ENCODE peak calls at places on chromosomes 7 and 10, in ten cellular contexts. M, Z, H, P, V, E, D, Q, B and W are unnamed samples.

GRCh38 chr7:66732439-66732838 is 8.1 kb upstream of the RABGEF1 start:
- DNase-seq in Q (no peak), H (no peak), D (no peak), V (no peak), M (no peak), P (no peak), B (no peak), Z (no peak), E (no peak), W (no peak)

GRCh38 chr7:17632401-17632800 is 307.9 kb downstream of the SNX13 start:
- DNase-seq in Q (no peak), E (no peak), B (no peak), V (peak; percentile 42), Z (no peak), P (no peak), H (no peak), M (no peak), D (no peak), W (no peak)

GRCh38 chr7:94289071-94289470 is 105.6 kb upstream of the COL1A2 start:
- DNase-seq in B (peak; percentile 66), Q (peak; percentile 90), Z (peak; percentile 93), M (peak; percentile 59), D (peak; percentile 64), V (peak; percentile 93), E (peak; percentile 77), H (peak; percentile 57), P (peak; percentile 64), W (peak; percentile 64)

GRCh38 chr10:23432161-23432560 is 6.7 kb upstream of the OTUD1 start:
- DNase-seq in D (no peak), E (no peak), B (no peak), V (peak; percentile 21), H (peak; percentile 50), Q (no peak), P (no peak), Z (no peak), M (no peak), W (no peak)

GRCh38 chr10:33265621-33266020 is 68.8 kb downstream of the NRP1 start:
- DNase-seq in P (no peak), M (no peak), E (no peak), V (no peak), Z (no peak), B (no peak), H (no peak), D (no peak), Q (no peak), W (no peak)

GRCh38 chr7:3897430-3898385 is 596.7 kb downstream of the SDK1 start:
- DNase-seq in Z (peak; percentile 58), M (no peak), V (peak; percentile 76), Q (peak; percentile 56), D (peak; percentile 63), E (peak; percentile 26), H (peak; percentile 14), P (peak; percentile 36), B (no peak), W (peak; percentile 9)

GRCh38 chr10:116385311-116385710 is 42.3 kb upstream of the PNLIPRP3 start:
- DNase-seq in B (no peak), M (no peak), H (no peak), P (no peak), V (no peak), D (no peak), E (no peak), Q (peak; percentile 62), Z (no peak), W (no peak)

GRCh38 chr7:142881586-142882337 is 3.8 kb downstream of the TRPV6 start:
- DNase-seq in D (no peak), V (no peak), B (no peak), Q (peak; percentile 30), P (no peak), E (no peak), H (no peak), M (no peak), Z (no peak), W (no peak)

GRCh38 chr7:101598981-101599681 is 30.0 kb downstream of the MYL10 start:
- DNase-seq in H (peak; percentile 29), Q (no peak), B (no peak), E (no peak), P (no peak), Z (no peak), D (no peak), V (no peak), M (no peak), W (no peak)

GRCh38 chr10:80163741-80164341 is 31.3 kb downstream of the PLAC9 start:
- DNase-seq in E (no peak), M (no peak), H (peak; percentile 79), V (peak; percentile 73), Q (no peak), Z (no peak), B (no peak), D (no peak), P (no peak), W (no peak)

GRCh38 chr10:12852732-12853131 is 148.8 kb downstream of the CCDC3 start:
- DNase-seq in Z (no peak), D (no peak), P (no peak), E (no peak), M (no peak), B (no peak), H (no peak), Q (no peak), V (no peak), W (no peak)
- TF ChIP-seq CTCF in Z (no peak), D (no peak), P (no peak), E (no peak), M (no peak), B (no peak), H (no peak), Q (no peak), V (no peak), W (no peak)

GRCh38 chr10:55989188-55989587 is 371.9 kb downstream of the ZWINT start:
- DNase-seq in Z (no peak), B (no peak), Q (no peak), E (no peak), H (no peak), P (no peak), D (no peak), V (no peak), M (no peak), W (no peak)
- TF ChIP-seq CTCF in Z (no peak), B (no peak), Q (peak; percentile 69), E (no peak), H (peak; percentile 39), P (no peak), D (peak; percentile 21), V (no peak), M (peak; percentile 46), W (peak; percentile 34)

DNA sequence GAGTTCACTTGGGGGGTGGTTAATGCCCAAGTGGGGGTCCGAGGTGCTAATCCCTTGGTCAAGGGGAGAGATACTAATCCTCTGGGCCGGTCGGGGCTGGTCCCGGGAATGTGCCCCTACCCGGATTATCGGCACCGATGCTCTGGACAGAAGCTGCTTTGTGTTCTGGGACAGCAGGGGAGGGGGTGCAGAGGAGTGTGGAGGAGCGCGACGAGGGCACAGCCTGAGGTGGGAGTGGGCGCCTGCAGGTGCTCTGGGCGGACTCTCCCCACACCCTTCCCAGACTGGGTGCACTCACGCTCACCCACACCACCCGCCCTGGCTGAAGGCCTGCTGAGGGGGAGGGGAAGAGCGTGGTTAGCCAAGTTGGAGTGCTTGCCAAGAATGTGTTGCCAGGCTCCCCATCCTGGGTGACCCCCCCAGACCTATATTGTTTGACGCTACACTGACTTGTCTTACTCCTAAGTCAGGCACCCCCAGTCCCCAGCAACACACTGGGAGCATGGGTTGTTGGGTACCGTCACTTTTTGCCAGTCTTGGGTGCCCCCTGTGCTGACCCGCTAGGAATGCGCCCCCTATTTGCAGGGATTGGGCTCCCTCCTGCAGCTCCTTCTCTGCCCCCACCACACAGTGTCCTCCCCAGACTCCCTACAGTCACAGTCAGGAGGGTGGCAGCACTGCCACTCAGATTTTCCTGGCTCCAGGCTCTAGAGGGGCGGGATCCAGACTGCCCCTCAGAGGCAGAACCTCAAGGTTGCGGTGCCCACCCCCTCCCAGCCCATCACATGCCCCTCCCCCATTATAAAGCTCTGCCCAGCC is 1.2 kb downstream of the SLC4A2 start:
- DNase-seq in Z (peak; percentile 63), E (no peak), H (peak; percentile 71), M (no peak), B (peak; percentile 45), D (peak; percentile 49), Q (peak; percentile 60), V (peak; percentile 63), P (peak; percentile 79), W (no peak)
- TF ChIP-seq CTCF in Z (peak; percentile 37), E (no peak), H (no peak), M (no peak), B (no peak), D (no peak), Q (no peak), V (no peak), P (peak; percentile 42), W (no peak)

GRCh38 chr7:36047254-36047653 is 105.8 kb upstream of the EEPD1 start:
- DNase-seq in E (no peak), P (no peak), Q (peak; percentile 53), B (no peak), M (no peak), D (no peak), Z (peak; percentile 28), V (peak; percentile 10), H (no peak), W (no peak)
- TF ChIP-seq CTCF in E (no peak), P (no peak), Q (peak; percentile 65), B (no peak), M (peak; percentile 22), D (peak; percentile 15), Z (peak; percentile 41), V (peak; percentile 22), H (peak; percentile 28), W (no peak)

DNA sequence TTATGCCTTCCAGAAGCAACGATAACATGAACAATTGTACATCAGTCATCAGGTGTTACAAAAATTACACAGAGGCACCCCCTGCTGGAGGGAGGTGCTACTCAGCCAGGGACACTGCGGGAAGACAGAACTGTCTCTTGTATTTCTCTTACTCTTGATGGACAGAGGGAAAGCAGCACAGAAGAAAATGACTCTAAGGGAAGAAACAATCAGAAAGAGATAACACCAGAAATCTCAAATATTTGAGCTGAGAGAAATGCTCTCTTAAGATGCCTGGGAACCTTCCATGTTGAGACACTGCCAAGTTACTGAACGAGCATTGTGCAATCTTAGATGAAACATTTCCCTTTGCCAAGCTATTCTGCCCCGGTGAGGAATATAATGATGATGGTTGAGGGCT is 227.6 kb upstream of the NPSR1 start:
- DNase-seq in M (peak; percentile 2), Z (peak; percentile 54), E (peak; percentile 27), P (peak; percentile 42), V (peak; percentile 75), Q (peak; percentile 58), H (peak; percentile 24), B (no peak), D (peak; percentile 83), W (peak; percentile 26)
- TF ChIP-seq CTCF in M (peak; percentile 58), Z (peak; percentile 66), E (peak; percentile 17), P (peak; percentile 50), V (peak; percentile 69), Q (peak; percentile 65), H (peak; percentile 71), B (no peak), D (peak; percentile 78), W (peak; percentile 29)

DNA sequence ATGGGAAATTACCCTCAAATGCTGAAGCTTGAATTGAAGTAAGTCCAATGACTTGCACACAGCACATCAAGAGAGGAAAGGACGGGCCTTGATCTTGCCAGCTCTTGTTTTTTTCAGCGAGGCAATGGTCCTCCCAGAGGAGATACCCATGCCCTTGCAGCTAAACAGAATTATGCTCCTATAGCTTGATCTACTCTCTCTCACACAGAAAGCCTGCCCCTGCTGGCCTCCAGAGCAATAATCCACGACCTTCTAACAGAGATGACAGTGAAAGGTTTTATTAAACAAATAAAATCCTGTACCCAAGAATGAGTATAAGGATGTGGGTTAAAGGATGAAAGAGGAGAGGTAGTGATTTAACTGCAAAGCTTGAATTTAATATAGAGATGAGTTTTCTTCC is 268.0 kb downstream of the ADRA2A start:
- DNase-seq in Q (peak; percentile 45), P (no peak), M (no peak), D (no peak), E (peak; percentile 10), Z (no peak), H (no peak), V (peak; percentile 2), B (no peak), W (no peak)
- TF ChIP-seq CTCF in Q (peak; percentile 74), P (no peak), M (peak; percentile 46), D (no peak), E (peak; percentile 28), Z (peak; percentile 27), H (peak; percentile 33), V (no peak), B (no peak), W (peak; percentile 18)